ENCODE peak calls at places on chromosomes 7 and 10, in four cellular contexts. S, H, J and Y are unnamed samples.

GRCh38 chr7:132450706-132451105 is 125.6 kb downstream of the PLXNA4 start:
- DNase-seq in S (no peak), J (no peak), H (no peak), Y (no peak)

GRCh38 chr10:100743626-100744135 is 1.7 kb upstream of the PAX2 start:
- DNase-seq in J (peak), S (peak), H (no peak), Y (no peak)

GRCh38 chr10:112658900-112659328 is 211.9 kb downstream of the VTI1A start:
- DNase-seq in H (no peak), S (no peak), J (no peak), Y (no peak)

GRCh38 chr7:123096434-123096833 is 100.9 kb upstream of the TAS2R16 start:
- DNase-seq in S (no peak), J (no peak), H (no peak), Y (no peak)

GRCh38 chr7:33191326-33191725 is 62.0 kb downstream of the BBS9 start:
- DNase-seq in J (no peak), S (no peak), H (no peak), Y (no peak)

GRCh38 chr7:38744746-38745145 is 113.6 kb upstream of the AMPH start:
- DNase-seq in S (no peak), J (no peak), H (no peak), Y (no peak)

GRCh38 chr10:75097666-75098285 is 13.7 kb upstream of the SAMD8 start:
- DNase-seq in J (no peak), S (no peak), H (no peak), Y (no peak)

GRCh38 chr10:102644066-102644645 is at the start of gene TRIM8:
- DNase-seq in S (peak), H (no peak), J (no peak), Y (peak)

GRCh38 chr7:69342154-69342884 is 256.0 kb upstream of the AUTS2 start:
- DNase-seq in J (no peak), S (no peak), H (no peak), Y (no peak)

GRCh38 chr10:57898231-57898630 is 369.5 kb downstream of the IPMK start:
- DNase-seq in J (no peak), H (no peak), S (no peak), Y (peak)

GRCh38 chr10:83930-84530 is 34.9 kb upstream of the TUBB8 start:
- DNase-seq in S (no peak), J (no peak), H (no peak), Y (no peak)

GRCh38 chr10:63157845-63158624 is 24.9 kb downstream of the NRBF2 start:
- DNase-seq in J (peak), S (peak), H (peak), Y (peak)

GRCh38 chr7:54956021-54956420 is 62.8 kb upstream of the EGFR start:
- DNase-seq in S (no peak), H (no peak), J (no peak), Y (no peak)

GRCh38 chr7:5452937-5453540 is 29.4 kb upstream of the TNRC18 start:
- DNase-seq in H (no peak), J (peak), S (peak), Y (peak)

DNA sequence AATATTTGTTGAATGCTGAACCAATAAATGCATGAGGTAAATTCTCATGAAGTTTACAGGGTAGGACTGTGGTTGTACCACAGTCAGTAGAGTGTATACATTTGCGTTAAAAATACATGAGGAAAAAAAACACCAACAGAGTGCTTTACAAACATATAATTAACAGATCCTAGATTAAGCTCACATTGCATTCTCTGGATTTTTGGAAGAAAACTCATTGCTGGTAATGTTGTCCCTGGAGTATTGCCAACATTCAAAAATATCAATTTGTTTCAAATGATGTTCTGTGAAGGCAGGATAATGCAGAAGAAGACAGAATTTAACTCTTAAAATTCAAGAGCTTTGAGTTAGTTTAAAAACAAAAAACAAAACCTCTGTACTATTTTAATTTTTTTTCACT is 95.5 kb downstream of the MBL2 start:
- DNase-seq in J (no peak), S (no peak), H (no peak), Y (no peak)
- TF ChIP-seq GABPA in J (no peak), S (no peak), H (no peak), Y (no peak)

GRCh38 chr10:123936426-123936825 is 44.8 kb upstream of the CPXM2 start:
- DNase-seq in J (no peak), H (no peak), S (no peak), Y (no peak)

GRCh38 chr10:123942114-123942513 is 50.5 kb upstream of the CPXM2 start:
- DNase-seq in S (no peak), H (no peak), J (no peak), Y (no peak)

GRCh38 chr10:123935680-123936079 is 44.1 kb upstream of the CPXM2 start:
- DNase-seq in H (no peak), J (no peak), S (no peak), Y (no peak)

GRCh38 chr10:123943307-123943706 is 51.7 kb upstream of the CPXM2 start:
- DNase-seq in H (no peak), J (no peak), S (no peak), Y (no peak)

DNA sequence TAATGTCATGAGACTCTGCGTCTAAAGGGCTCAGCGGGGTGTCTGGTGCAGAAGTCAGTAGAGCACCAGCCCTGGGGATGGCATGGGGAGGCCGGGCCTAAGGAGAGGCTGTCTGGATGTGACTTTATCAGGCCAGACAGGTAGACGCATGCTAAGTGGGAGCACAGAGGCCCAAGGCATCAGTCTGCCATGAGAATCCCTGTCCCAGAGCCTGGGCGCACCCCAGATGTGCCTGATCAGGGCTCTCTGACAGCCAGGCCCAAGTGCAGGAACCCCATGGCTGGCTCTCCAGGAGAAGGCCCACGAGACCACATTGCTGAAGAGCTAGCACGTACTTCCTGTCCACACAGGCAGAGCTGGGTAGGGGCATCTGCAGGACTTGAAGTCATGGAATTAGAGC is 48.0 kb upstream of the CPXM2 start:
- DNase-seq in J (no peak), S (no peak), H (no peak), Y (no peak)
- TF ChIP-seq GABPA in J (no peak), S (no peak), H (no peak), Y (no peak)

GRCh38 chr10:5545011-5545410 is 20.2 kb downstream of the CALML3 start:
- DNase-seq in S (no peak), H (no peak), J (no peak), Y (no peak)
- TF ChIP-seq GABPA in S (no peak), H (no peak), J (no peak), Y (no peak)

GRCh38 chr10:4434536-4435071 is 391.4 kb upstream of the AKR1E2 start:
- DNase-seq in H (no peak), S (no peak), J (no peak), Y (no peak)
- TF ChIP-seq GABPA in H (no peak), S (no peak), J (no peak), Y (no peak)

GRCh38 chr10:120943542-120943941 is 92.4 kb downstream of the WDR11 start:
- DNase-seq in S (peak), H (no peak), J (no peak), Y (no peak)

GRCh38 chr10:120944586-120945125 is 93.5 kb downstream of the WDR11 start:
- DNase-seq in J (no peak), S (no peak), H (no peak), Y (no peak)

GRCh38 chr10:120945182-120945581 is 94.0 kb downstream of the WDR11 start:
- DNase-seq in S (no peak), J (no peak), H (no peak), Y (no peak)

GRCh38 chr10:120946497-120946896 is 95.3 kb downstream of the WDR11 start:
- DNase-seq in J (no peak), H (no peak), S (no peak), Y (no peak)

DNA sequence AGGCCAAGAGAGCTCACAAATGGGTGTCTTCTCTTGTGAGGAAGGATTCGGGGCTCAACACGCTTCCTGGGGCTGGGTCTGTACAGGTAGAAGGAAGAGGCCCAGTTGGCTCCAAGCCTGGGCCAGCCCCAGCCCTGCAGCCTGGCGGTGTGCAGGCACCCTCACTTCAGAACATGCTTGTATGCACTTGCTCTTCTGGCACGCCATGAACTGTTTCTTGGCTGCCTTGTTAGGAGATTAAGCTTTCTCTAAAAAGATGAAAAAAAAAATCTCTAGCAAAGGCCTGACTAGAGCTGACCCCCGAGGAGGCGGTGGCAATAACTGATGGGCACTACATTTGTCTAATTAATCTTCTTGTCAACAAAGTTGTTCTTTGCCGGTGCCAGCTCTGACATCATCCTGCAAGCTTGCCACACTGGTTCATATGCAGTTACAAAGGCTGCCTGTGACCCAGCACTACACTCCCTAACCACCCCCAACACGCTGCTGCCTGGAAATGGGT is 94.7 kb downstream of the WDR11 start:
- DNase-seq in S (no peak), J (no peak), H (no peak), Y (no peak)
- TF ChIP-seq GABPA in S (no peak), J (no peak), H (no peak), Y (no peak)

DNA sequence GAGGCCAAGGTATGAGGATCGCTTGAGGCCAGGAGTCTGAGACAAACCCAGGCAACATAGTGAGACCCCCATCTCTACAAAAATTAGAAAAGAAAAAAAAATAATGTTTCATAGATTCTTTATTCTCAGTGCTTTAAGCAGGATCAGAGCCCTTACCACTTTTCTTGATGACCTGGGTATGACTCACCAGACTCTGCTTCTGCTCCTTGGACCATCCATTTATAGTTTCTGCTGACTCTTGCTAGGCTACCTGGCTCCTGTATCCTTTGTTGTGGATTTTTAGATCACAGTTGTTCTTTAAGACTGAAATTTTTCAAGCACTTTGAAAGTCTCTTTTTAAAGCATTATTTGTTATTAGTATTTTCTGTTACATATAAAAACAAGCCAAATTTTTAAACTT is 411.1 kb downstream of the GFRA1 start:
- DNase-seq in J (no peak), H (no peak), S (no peak), Y (no peak)
- TF ChIP-seq GABPA in J (no peak), H (no peak), S (no peak), Y (no peak)

GRCh38 chr7:128302110-128302509 is 41.6 kb downstream of the RBM28 start:
- DNase-seq in S (no peak), H (no peak), J (no peak), Y (no peak)
- TF ChIP-seq GABPA in S (no peak), H (no peak), J (no peak), Y (no peak)

DNA sequence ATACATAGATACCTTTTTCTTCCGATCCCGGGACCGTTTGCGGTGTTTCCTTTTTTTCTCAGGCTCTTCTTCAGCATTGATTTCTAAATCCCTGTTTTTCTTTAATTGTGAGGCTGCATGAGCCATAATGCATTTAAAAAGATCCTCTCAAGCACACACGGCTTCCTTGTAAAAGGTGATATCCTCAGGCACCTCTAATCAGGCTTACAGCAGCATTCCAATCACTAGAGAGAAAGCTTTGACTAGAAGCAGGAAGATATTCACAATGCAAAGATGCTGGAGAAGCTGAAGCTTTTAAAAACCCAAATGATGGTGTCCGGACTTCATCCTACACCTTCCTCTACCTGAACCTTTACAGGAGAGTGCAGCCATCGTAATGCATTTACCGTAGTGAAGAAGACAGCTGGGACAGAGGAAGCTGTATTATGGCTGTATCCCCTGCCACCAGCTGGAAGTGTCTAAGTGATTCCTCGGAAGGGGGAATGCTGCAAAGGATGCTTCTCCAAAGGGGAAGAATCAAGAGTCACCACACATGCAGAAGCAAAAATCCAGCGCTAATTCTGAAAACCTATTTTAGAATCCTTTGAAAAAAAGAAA is at the start of gene ANK3:
- DNase-seq in J (no peak), H (no peak), S (no peak), Y (no peak)
- TF ChIP-seq GABPA in J (no peak), H (no peak), S (no peak), Y (no peak)

GRCh38 chr7:128443817-128444216 is 11.9 kb upstream of the HILPDA start:
- DNase-seq in H (no peak), J (no peak), S (no peak), Y (no peak)
- TF ChIP-seq GABPA in H (no peak), J (no peak), S (no peak), Y (no peak)

GRCh38 chr10:12487366-12487765 is 138.0 kb downstream of the CAMK1D start:
- DNase-seq in H (no peak), J (no peak), S (no peak), Y (no peak)
- TF ChIP-seq GABPA in H (no peak), J (no peak), S (no peak), Y (no peak)